ENCODE peak calls at places on chromosomes 6 and 20, in seven cellular contexts. S is ascending aorta, I is fibroblast of pulmonary artery, P is GM12864, Z is vagina, Q is mammary epithelial cell, X is AG10803. B is an unnamed sample.

GRCh38 chr20:48719598-48720255 is 108.1 kb downstream of the PREX1 start:
- DNase-seq in X (no peak), Z (no peak), P (no peak), S (no peak), I (no peak), Q (no peak), B (no peak)

GRCh38 chr6:168057836-168058235 is 21.2 kb downstream of the FRMD1 start:
- DNase-seq in S (no peak), Q (peak; percentile 17), X (no peak), P (no peak), I (no peak), Z (no peak), B (peak; percentile 37)

GRCh38 chr6:21371676-21372161 is 221.8 kb upstream of the SOX4 start:
- DNase-seq in I (peak; percentile 44), X (peak; percentile 52), P (no peak), Q (peak; percentile 26), Z (no peak), S (no peak), B (no peak)

GRCh38 chr20:39269493-39270217 is 307.5 kb downstream of the DHX35 start:
- DNase-seq in Z (no peak), S (no peak), I (no peak), P (no peak), Q (no peak), X (no peak), B (no peak)

GRCh38 chr20:22346716-22347115 is 237.7 kb downstream of the FOXA2 start:
- DNase-seq in I (no peak), X (no peak), P (no peak), S (no peak), Q (peak; percentile 17), Z (no peak), B (peak; percentile 71)

GRCh38 chr6:127971945-127972391 is 71.1 kb upstream of the THEMIS start:
- DNase-seq in X (peak; percentile 72), S (no peak), I (peak; percentile 38), Z (no peak), Q (peak; percentile 82), P (no peak), B (peak; percentile 68)

GRCh38 chr6:85574932-85575598 is 18.6 kb downstream of the SNX14 start:
- DNase-seq in X (peak; percentile 52), P (no peak), I (peak; percentile 47), Z (no peak), S (no peak), Q (peak; percentile 87), B (peak; percentile 94)

GRCh38 chr6:149013932-149014331 is 267.1 kb downstream of the UST start:
- DNase-seq in X (no peak), Z (no peak), I (no peak), S (no peak), Q (no peak), P (no peak), B (no peak)

GRCh38 chr20:41391587-41392001 is 25.0 kb upstream of the EMILIN3 start:
- DNase-seq in I (no peak), X (no peak), S (no peak), Z (no peak), P (no peak), Q (peak; percentile 80), B (peak; percentile 76)

GRCh38 chr20:61753987-61754956 is 311.4 kb downstream of the TAF4 start:
- DNase-seq in S (no peak), Z (no peak), P (no peak), X (no peak), I (no peak), Q (no peak), B (no peak)

DNA sequence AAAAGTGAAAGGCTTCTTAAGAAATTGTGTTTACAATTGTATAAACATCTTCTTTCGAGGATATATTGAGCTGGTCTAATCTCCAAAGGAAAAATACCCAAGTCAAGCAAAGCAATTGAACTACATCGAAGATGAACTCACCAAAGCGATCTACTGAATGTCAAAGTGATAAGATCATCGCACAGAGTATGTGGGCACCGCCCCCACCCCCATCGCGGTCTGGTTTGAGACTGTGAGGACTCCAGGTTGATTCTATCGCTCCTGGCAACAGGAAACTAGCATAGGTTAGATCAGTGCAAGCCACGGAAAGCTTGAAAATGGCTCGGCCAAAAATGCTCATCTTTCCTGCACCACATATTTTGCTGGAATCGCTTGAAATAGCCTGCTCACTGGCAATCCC is 133.2 kb upstream of the RPS6KA2 start:
- DNase-seq in P (no peak), I (no peak), S (no peak), X (no peak), Q (no peak), Z (no peak), B (no peak)
- H3K4me3 ChIP-seq in P (no peak overlapping the region), I (no peak overlapping the region), S (no peak overlapping the region), X (no peak overlapping the region), Q (no peak overlapping the region), Z (no peak overlapping the region), B (no peak overlapping the region)

GRCh38 chr20:2800590-2801458 is at the start of gene CPXM1:
- DNase-seq in Q (no peak), I (no peak), Z (no peak), S (no peak), X (no peak), P (no peak), B (no peak)

GRCh38 chr20:2801459-2801728 is 967 bp upstream of the CPXM1 start:
- DNase-seq in Q (no peak), I (no peak), X (no peak), Z (no peak), S (no peak), P (no peak), B (no peak)

GRCh38 chr20:2799271-2799670 is 1.2 kb downstream of the CPXM1 start:
- DNase-seq in S (no peak), I (no peak), Z (no peak), X (no peak), P (no peak), Q (no peak), B (no peak)

GRCh38 chr20:2798814-2799213 is 1.6 kb downstream of the CPXM1 start:
- DNase-seq in I (no peak), Q (no peak), X (no peak), Z (no peak), S (no peak), P (no peak), B (peak; percentile 11)

GRCh38 chr20:2799688-2800589 is 488 bp downstream of the CPXM1 start:
- DNase-seq in X (no peak), S (no peak), Q (no peak), P (no peak), I (no peak), Z (no peak), B (no peak)
- H3K4me3 ChIP-seq in X (peak overlapping the region; percentile 44), S (peak overlapping the region; percentile 32), Q (no peak overlapping the region), P (peak overlapping the region; percentile 43), I (peak overlapping the region; percentile 42), Z (peak overlapping the region; percentile 48), B (no peak overlapping the region)

DNA sequence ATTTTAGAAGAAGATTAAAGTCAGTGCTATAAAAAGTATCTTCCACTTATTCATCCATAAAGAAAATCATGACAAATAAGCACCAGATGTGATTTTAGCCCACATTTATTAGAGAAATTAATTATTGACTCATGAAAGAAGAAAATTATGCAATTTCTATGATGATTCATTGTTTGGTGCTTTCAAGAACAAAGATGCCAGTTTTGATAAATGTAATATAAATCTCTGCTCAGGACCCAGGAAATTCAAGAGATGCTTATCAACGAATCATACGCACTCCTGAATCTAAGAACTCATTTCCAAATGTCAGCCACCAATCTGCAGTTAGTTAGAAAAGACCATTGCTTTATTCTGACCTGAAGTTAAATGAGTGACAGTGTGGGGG is 211.4 kb downstream of the ARHGAP18 start:
- DNase-seq in Z (no peak), Q (peak; percentile 70), I (peak; percentile 33), X (peak; percentile 28), P (no peak), S (no peak), B (peak; percentile 78)
- H3K4me3 ChIP-seq in Z (no peak overlapping the region), Q (peak overlapping the region; percentile 4), I (no peak overlapping the region), X (peak overlapping the region; percentile 9), P (no peak overlapping the region), S (no peak overlapping the region), B (no peak overlapping the region)

DNA sequence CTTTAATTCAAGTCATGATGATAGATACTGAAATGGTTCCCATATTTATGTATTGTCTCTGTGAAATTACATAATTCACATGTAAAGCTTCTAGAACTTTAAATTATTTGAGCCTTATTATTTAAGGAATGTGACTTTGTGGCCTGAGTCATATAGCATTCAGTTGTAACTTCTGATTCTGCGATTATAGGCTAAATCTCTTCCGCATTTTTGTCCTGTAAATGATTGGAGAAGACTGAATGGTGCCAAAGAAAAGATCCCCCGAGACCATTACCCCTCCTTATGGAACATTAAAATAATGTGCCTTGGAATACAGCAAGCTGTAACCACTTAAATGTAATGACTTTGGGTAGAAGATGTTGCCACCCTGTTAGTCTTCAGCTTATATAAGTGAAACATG is 63.3 kb upstream of the MAP7 start:
- DNase-seq in I (peak; percentile 34), S (no peak), X (peak; percentile 56), Z (no peak), P (no peak), Q (no peak), B (no peak)
- H3K4me3 ChIP-seq in I (no peak overlapping the region), S (no peak overlapping the region), X (no peak overlapping the region), Z (no peak overlapping the region), P (no peak overlapping the region), Q (no peak overlapping the region), B (no peak overlapping the region)

DNA sequence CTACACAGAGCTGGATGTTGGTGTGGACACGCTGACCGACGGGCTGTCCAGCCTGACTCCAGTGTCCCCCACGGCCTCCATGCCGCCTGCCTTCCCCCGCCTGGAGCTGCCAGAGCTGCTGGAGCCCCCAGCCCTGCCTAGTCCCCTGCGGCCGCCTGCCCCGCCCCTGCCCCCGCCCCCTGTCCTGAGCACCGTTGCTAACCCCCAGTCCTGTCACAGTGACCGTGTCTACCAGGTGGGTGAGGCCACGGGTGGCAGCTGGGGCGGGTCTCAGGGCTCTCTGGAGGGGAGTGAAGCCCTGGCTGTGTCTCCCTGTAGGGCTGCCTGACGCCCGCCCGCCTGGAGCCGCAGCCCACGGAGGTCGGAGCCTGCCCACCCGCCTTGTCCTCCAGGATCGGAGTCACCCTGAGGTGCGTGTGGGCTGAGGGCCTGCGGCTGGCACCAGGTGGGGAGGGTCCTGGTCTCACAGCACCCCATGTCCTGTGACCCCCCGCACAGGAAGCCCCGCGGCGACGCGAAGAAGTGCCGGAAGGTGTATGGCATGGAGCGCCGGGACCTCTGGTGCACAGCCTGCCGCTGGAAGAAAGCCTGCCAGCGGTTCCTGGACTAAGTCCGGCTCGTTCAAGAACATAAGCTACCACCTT is 2.9 kb downstream of the SLC2A4RG start:
- DNase-seq in Z (no peak), X (no peak), I (no peak), Q (no peak), S (no peak), P (no peak), B (no peak)
- H3K4me3 ChIP-seq in Z (no peak overlapping the region), X (no peak overlapping the region), I (no peak overlapping the region), Q (no peak overlapping the region), S (no peak overlapping the region), P (no peak overlapping the region), B (no peak overlapping the region)

GRCh38 chr6:137625808-137626207 is 131.6 kb upstream of the OLIG3 start:
- DNase-seq in Z (no peak), Q (no peak), S (no peak), P (no peak), I (no peak), X (no peak), B (no peak)
- H3K4me3 ChIP-seq in Z (no peak overlapping the region), Q (no peak overlapping the region), S (no peak overlapping the region), P (no peak overlapping the region), I (no peak overlapping the region), X (no peak overlapping the region), B (no peak overlapping the region)

B was measured in bronchial epithelial cell.